ENCODE peak calls at places on chromosomes 12 and 14, in four cellular contexts. K is HFF-Myc, V is NCI-H345, R is epithelial cell of prostate. X is an unnamed sample.
A peak's percentile ranks its signal among the peaks of the same experiment; 100 is the strongest.

GRCh38 chr12:122028601-122029560 is 7.2 kb downstream of the BCL7A start:
- DNase-seq in K (no peak), V (peak; percentile 18), R (no peak), X (no peak)

GRCh38 chr12:120224304-120225199 is 23.6 kb upstream of the RPLP0 start:
- DNase-seq in K (no peak), V (peak; percentile 81), R (no peak), X (no peak)

GRCh38 chr14:22847661-22848341 is 11.4 kb downstream of the MMP14 start:
- DNase-seq in K (no peak), V (no peak), R (no peak), X (no peak)

GRCh38 chr12:123043536-123044001 is 63.1 kb downstream of the ARL6IP4 start:
- DNase-seq in K (peak; percentile 75), V (peak; percentile 67), R (peak; percentile 46), X (no peak)

GRCh38 chr12:16323010-16323409 is 24.4 kb upstream of the MGST1 start:
- DNase-seq in K (no peak), V (peak; percentile 42), R (no peak), X (no peak)

GRCh38 chr14:69090187-69090789 is 62.6 kb downstream of the DCAF5 start:
- DNase-seq in K (no peak), V (peak; percentile 20), R (no peak), X (no peak)

GRCh38 chr12:82182601-82183000 is 175.6 kb downstream of the CCDC59 start:
- DNase-seq in K (no peak), V (peak; percentile 4), R (no peak), X (no peak)

GRCh38 chr12:53443955-53444354 is 2.4 kb downstream of the PRR13 start:
- DNase-seq in K (no peak), V (no peak), R (no peak), X (no peak)

GRCh38 chr12:103806807-103807206 is 34.2 kb downstream of the NT5DC3 start:
- DNase-seq in K (no peak), V (no peak), R (no peak), X (no peak)

GRCh38 chr14:105169776-105170655 is 1.4 kb upstream of the JAG2 start:
- DNase-seq in K (no peak), V (no peak), R (no peak), X (no peak)

GRCh38 chr14:102183922-102184677 is 44.4 kb downstream of the WDR20 start:
- DNase-seq in K (no peak), V (no peak), R (no peak), X (no peak)

GRCh38 chr12:108231109-108231905 is 102.2 kb downstream of the WSCD2 start:
- DNase-seq in K (no peak), V (no peak), R (no peak), X (no peak)

GRCh38 chr12:105033851-105034250 is 47.7 kb downstream of the NOPCHAP1 start:
- DNase-seq in K (no peak), V (no peak), R (no peak), X (no peak)

GRCh38 chr12:8687846-8688601 is 9.8 kb upstream of the RIMKLB start:
- DNase-seq in K (peak; percentile 63), V (no peak), R (peak; percentile 61), X (no peak)

GRCh38 chr14:68359862-68360552 is 432.9 kb downstream of the ZFP36L1 start:
- DNase-seq in K (peak; percentile 42), V (no peak), R (no peak), X (no peak)